ENCODE peak calls at places on chromosomes 7 and 10, in five cellular contexts. One of them, this sample, is unnamed.

GRCh38 chr10:29951441-29951931 is 107.9 kb downstream of the JCAD start:
- DNase-seq in AML-193: no peak
- DNase-seq in amygdala: no peak
- DNase-seq in substantia nigra: no peak
- DNase-seq in IMR-90: peak
- DNase-seq in this sample: no peak

GRCh38 chr10:101939273-101939635 is 95.7 kb upstream of the KCNIP2 start:
- DNase-seq in AML-193: no peak
- DNase-seq in amygdala: no peak
- DNase-seq in substantia nigra: no peak
- DNase-seq in IMR-90: peak
- DNase-seq in this sample: no peak

GRCh38 chr7:113283861-113284260 is 165.5 kb upstream of the SMIM30 start:
- DNase-seq in AML-193: no peak
- DNase-seq in amygdala: no peak
- DNase-seq in substantia nigra: no peak
- DNase-seq in IMR-90: peak
- DNase-seq in this sample: no peak

GRCh38 chr7:44077061-44077460 is 5.3 kb downstream of the POLM start:
- DNase-seq in AML-193: no peak
- DNase-seq in amygdala: no peak
- DNase-seq in substantia nigra: no peak
- DNase-seq in IMR-90: no peak
- DNase-seq in this sample: no peak

GRCh38 chr10:36888925-36889573 is 236.3 kb upstream of the ANKRD30A start:
- DNase-seq in AML-193: peak
- DNase-seq in amygdala: peak
- DNase-seq in substantia nigra: no peak
- DNase-seq in IMR-90: peak
- DNase-seq in this sample: peak

GRCh38 chr10:119149723-119150122 is 15.8 kb downstream of the SFXN4 start:
- DNase-seq in AML-193: no peak
- DNase-seq in amygdala: no peak
- DNase-seq in substantia nigra: no peak
- DNase-seq in IMR-90: no peak
- DNase-seq in this sample: no peak

GRCh38 chr10:97497572-97498075 is 598 bp downstream of the MMS19 start:
- DNase-seq in AML-193: peak
- DNase-seq in amygdala: peak
- DNase-seq in substantia nigra: no peak
- DNase-seq in IMR-90: peak
- DNase-seq in this sample: peak

GRCh38 chr10:89644967-89645741 is at the start of gene PANK1:
- DNase-seq in AML-193: peak
- DNase-seq in amygdala: peak
- DNase-seq in substantia nigra: no peak
- DNase-seq in IMR-90: peak
- DNase-seq in this sample: peak

This sample was measured in nucleus accumbens.